ENCODE peak calls at places on chromosomes 1 and 21, in nine cellular contexts. X is fibroblast of lung; V is left ventricle myocardium inferior; C is CD4-positive, alpha-beta T cell; N is esophagus muscularis mucosa; K is activated CD4-positive, alpha-beta memory T cell treated with anti-CD3 and anti-CD28 coated beads, Interleukin-2, amount 10 ng/mL, durations not matched to agents 7 days and 5 days; Y is non-pigmented ciliary epithelial cell; U is tibial artery; D is dorsolateral prefrontal cortex. P is an unnamed sample.

GRCh38 chr1:207672525-207673130 is 27.7 kb downstream of the CR1L start:
- DNase-seq in X (peak), V (no peak), C (no peak), N (no peak), K (no peak), Y (peak), U (no peak), D (no peak), P (no peak)

GRCh38 chr21:27819299-27819698 is 852.4 kb upstream of the ADAMTS5 start:
- DNase-seq in X (no peak), V (no peak), C (no peak), N (no peak), K (no peak), Y (no peak), U (no peak), D (no peak), P (no peak)

GRCh38 chr1:12566484-12567287 is 51.3 kb downstream of the DHRS3 start:
- DNase-seq in X (no peak), V (no peak), C (no peak), N (no peak), K (no peak), Y (no peak), U (no peak), D (no peak), P (no peak)

GRCh38 chr1:88731475-88731874 is 47.4 kb downstream of the PKN2 start:
- DNase-seq in X (peak), V (no peak), C (no peak), N (no peak), K (no peak), Y (peak), U (no peak), D (no peak), P (no peak)

GRCh38 chr1:108016451-108016920 is 51.5 kb upstream of the VAV3 start:
- DNase-seq in X (peak), V (no peak), C (no peak), N (no peak), K (no peak), Y (peak), U (no peak), D (no peak), P (no peak)

GRCh38 chr1:143748906-143749305 is 222.9 kb downstream of the FAM72C start:
- DNase-seq in X (no peak), V (no peak), C (no peak), N (no peak), K (no peak), Y (no peak), U (no peak), D (no peak), P (no peak)

GRCh38 chr1:41696381-41696780 is 211.9 kb upstream of the EDN2 start:
- DNase-seq in X (no peak), V (no peak), C (no peak), N (no peak), K (no peak), Y (no peak), U (no peak), D (no peak), P (no peak)

GRCh38 chr1:29690156-29690555 is 453.8 kb downstream of the PTPRU start:
- DNase-seq in X (no peak), V (no peak), C (no peak), N (no peak), K (no peak), Y (no peak), U (peak), D (peak), P (no peak)

GRCh38 chr1:45493116-45493697 is 2.2 kb upstream of the TESK2 start:
- DNase-seq in X (peak), V (no peak), C (no peak), N (no peak), K (peak), Y (no peak), U (no peak), D (no peak), P (peak)

GRCh38 chr1:19964542-19964941 is 14.9 kb downstream of the PLA2G2A start:
- DNase-seq in X (no peak), V (no peak), C (no peak), N (no peak), K (no peak), Y (no peak), U (no peak), D (no peak), P (no peak)

GRCh38 chr21:35254006-35254751 is 205.1 kb upstream of the RUNX1 start:
- DNase-seq in X (peak), V (no peak), C (no peak), N (no peak), K (no peak), Y (no peak), U (no peak), D (no peak), P (no peak)

GRCh38 chr1:159925713-159926066 is 383 bp upstream of the TAGLN2 start:
- DNase-seq in X (no peak), V (no peak), C (no peak), N (no peak), K (no peak), Y (no peak), U (no peak), D (no peak), P (no peak)

GRCh38 chr1:160993544-160993943 is 27.4 kb downstream of the F11R start:
- DNase-seq in X (peak), V (no peak), C (no peak), N (no peak), K (no peak), Y (peak), U (no peak), D (no peak), P (no peak)

GRCh38 chr1:2585318-2586092 is 1.1 kb upstream of the PRXL2B start:
- DNase-seq in X (peak), V (peak), C (peak), N (peak), K (peak), Y (no peak), U (peak), D (no peak), P (peak)

GRCh38 chr1:52034050-52034384 is 407 bp upstream of the KTI12 start:
- DNase-seq in X (no peak), V (no peak), C (no peak), N (no peak), K (no peak), Y (no peak), U (no peak), D (no peak), P (no peak)

GRCh38 chr1:8712413-8713229 is 104.8 kb downstream of the RERE start:
- DNase-seq in X (peak), V (no peak), C (no peak), N (no peak), K (no peak), Y (peak), U (no peak), D (no peak), P (no peak)

GRCh38 chr1:165644064-165644735 is 13.2 kb downstream of the MGST3 start:
- DNase-seq in X (no peak), V (no peak), C (no peak), N (no peak), K (no peak), Y (no peak), U (no peak), D (no peak), P (no peak)

GRCh38 chr1:223393275-223394214 is at the start of gene CCDC185:
- DNase-seq in X (peak), V (no peak), C (no peak), N (peak), K (no peak), Y (no peak), U (no peak), D (no peak), P (no peak)

GRCh38 chr1:94679336-94680007 is 137.9 kb upstream of the F3 start:
- DNase-seq in X (peak), V (peak), C (no peak), N (no peak), K (no peak), Y (no peak), U (peak), D (no peak), P (no peak)

GRCh38 chr21:36422279-36423098 is 37.3 kb downstream of the CHAF1B start:
- DNase-seq in X (peak), V (peak), C (no peak), N (no peak), K (peak), Y (peak), U (peak), D (no peak), P (no peak)

GRCh38 chr1:65310078-65310587 is 790 bp downstream of the DNAJC6 start:
- DNase-seq in X (no peak), V (peak), C (no peak), N (peak), K (no peak), Y (no peak), U (no peak), D (peak), P (no peak)

GRCh38 chr1:72285074-72285425 is 2.7 kb upstream of the NEGR1 start:
- DNase-seq in X (no peak), V (no peak), C (no peak), N (no peak), K (no peak), Y (no peak), U (no peak), D (peak), P (no peak)

GRCh38 chr1:17276568-17276967 is 27.7 kb downstream of the PADI3 start:
- DNase-seq in X (peak), V (no peak), C (no peak), N (no peak), K (no peak), Y (no peak), U (no peak), D (no peak), P (no peak)

GRCh38 chr21:42080788-42081083 is 9.6 kb downstream of the UMODL1 start:
- DNase-seq in X (peak), V (no peak), C (no peak), N (no peak), K (no peak), Y (peak), U (no peak), D (no peak), P (no peak)

GRCh38 chr1:240611228-240611618 is 732 bp downstream of the GREM2 start:
- DNase-seq in X (no peak), V (no peak), C (no peak), N (no peak), K (no peak), Y (no peak), U (no peak), D (no peak), P (peak)